ENCODE peak calls at places on chromosomes 16 and 17, in five cellular contexts. P is NCI-H1092 treated with DMSO at 0.1 percent for 48 hours, K is Panc1, S is A549, T is SK-N-DZ. U is an unnamed sample.
A peak's percentile ranks its signal among the peaks of the same experiment; 100 is the strongest.

GRCh38 chr16:14369734-14370598 is 260.1 kb downstream of the PARN start:
- DNase-seq in P (no peak), K (no peak), S (no peak), T (no peak), U (no peak)

GRCh38 chr17:68324654-68325336 is 33.5 kb downstream of the ARSG start:
- DNase-seq in P (no peak), K (no peak), S (no peak), T (no peak), U (no peak)

GRCh38 chr17:68437979-68438877 is 19.1 kb downstream of the WIPI1 start:
- DNase-seq in P (no peak), K (no peak), S (no peak), T (no peak), U (peak; percentile 47)

GRCh38 chr16:56737539-56737938 is 7.6 kb downstream of the NUP93 start:
- DNase-seq in P (no peak), K (no peak), S (no peak), T (no peak), U (no peak)

GRCh38 chr16:74107795-74108610 is 188.6 kb upstream of the PSMD7 start:
- DNase-seq in P (peak; percentile 15), K (peak; percentile 24), S (peak; percentile 70), T (peak; percentile 62), U (peak; percentile 57)

GRCh38 chr16:11157143-11157542 is 98.9 kb downstream of the SOCS1 start:
- DNase-seq in P (no peak), K (no peak), S (no peak), T (no peak), U (no peak)

GRCh38 chr16:66399930-66400329 is 27.2 kb upstream of the BEAN1 start:
- DNase-seq in P (peak; percentile 40), K (no peak), S (no peak), T (no peak), U (no peak)

GRCh38 chr17:72592242-72592966 is 471.6 kb downstream of the SOX9 start:
- DNase-seq in P (peak; percentile 80), K (no peak), S (peak; percentile 90), T (peak; percentile 84), U (peak; percentile 95)

GRCh38 chr17:13967416-13967815 is 101.9 kb upstream of the COX10 start:
- DNase-seq in P (no peak), K (no peak), S (no peak), T (no peak), U (no peak)

GRCh38 chr17:41769346-41769862 is 17.1 kb downstream of the JUP start:
- DNase-seq in P (no peak), K (no peak), S (no peak), T (no peak), U (no peak)